ENCODE peak calls at places on chromosomes 5 and 9, in five cellular contexts. One of them, this sample, is unnamed.

GRCh38 chr5:181053760-181054122 is 13.7 kb downstream of the BTNL9 start:
- DNase-seq in fibroblast of the aortic adventitia: no peak
- DNase-seq in activated CD4-positive, alpha-beta T cell treated with anti-CD3 and anti-CD28 coated beads, Interleukin-2, amount 50 U/mL, for 48 hours: no peak
- DNase-seq in mesenchymal stem cell: no peak
- DNase-seq in neural crest cell: no peak
- DNase-seq in this sample: no peak

GRCh38 chr5:3394046-3394597 is 201.5 kb upstream of the IRX1 start:
- DNase-seq in fibroblast of the aortic adventitia: no peak
- DNase-seq in activated CD4-positive, alpha-beta T cell treated with anti-CD3 and anti-CD28 coated beads, Interleukin-2, amount 50 U/mL, for 48 hours: no peak
- DNase-seq in mesenchymal stem cell: no peak
- DNase-seq in neural crest cell: no peak
- DNase-seq in this sample: no peak

GRCh38 chr9:14313378-14313940 is 482 bp downstream of the NFIB start:
- DNase-seq in fibroblast of the aortic adventitia: peak; percentile 54
- DNase-seq in activated CD4-positive, alpha-beta T cell treated with anti-CD3 and anti-CD28 coated beads, Interleukin-2, amount 50 U/mL, for 48 hours: peak; percentile 14
- DNase-seq in mesenchymal stem cell: peak; percentile 47
- DNase-seq in neural crest cell: peak; percentile 23
- DNase-seq in this sample: no peak

GRCh38 chr5:10111575-10111974 is 138.1 kb downstream of the ATPSCKMT start:
- DNase-seq in fibroblast of the aortic adventitia: peak; percentile 61
- DNase-seq in activated CD4-positive, alpha-beta T cell treated with anti-CD3 and anti-CD28 coated beads, Interleukin-2, amount 50 U/mL, for 48 hours: no peak
- DNase-seq in mesenchymal stem cell: peak; percentile 54
- DNase-seq in neural crest cell: peak; percentile 52
- DNase-seq in this sample: no peak

GRCh38 chr9:120353501-120353900 is 226.5 kb downstream of the CDK5RAP2 start:
- DNase-seq in fibroblast of the aortic adventitia: peak; percentile 21
- DNase-seq in activated CD4-positive, alpha-beta T cell treated with anti-CD3 and anti-CD28 coated beads, Interleukin-2, amount 50 U/mL, for 48 hours: no peak
- DNase-seq in mesenchymal stem cell: peak; percentile 15
- DNase-seq in neural crest cell: no peak
- DNase-seq in this sample: no peak

GRCh38 chr5:6682239-6682638 is 31.0 kb upstream of the TENT4A start:
- DNase-seq in fibroblast of the aortic adventitia: no peak
- DNase-seq in activated CD4-positive, alpha-beta T cell treated with anti-CD3 and anti-CD28 coated beads, Interleukin-2, amount 50 U/mL, for 48 hours: no peak
- DNase-seq in mesenchymal stem cell: no peak
- DNase-seq in neural crest cell: no peak
- DNase-seq in this sample: no peak

GRCh38 chr5:180136661-180137381 is 65.3 kb upstream of the RNF130 start:
- DNase-seq in fibroblast of the aortic adventitia: no peak
- DNase-seq in activated CD4-positive, alpha-beta T cell treated with anti-CD3 and anti-CD28 coated beads, Interleukin-2, amount 50 U/mL, for 48 hours: no peak
- DNase-seq in mesenchymal stem cell: no peak
- DNase-seq in neural crest cell: no peak
- DNase-seq in this sample: peak; percentile 47

GRCh38 chr5:179526978-179527377 is 23.4 kb upstream of the RUFY1 start:
- DNase-seq in fibroblast of the aortic adventitia: no peak
- DNase-seq in activated CD4-positive, alpha-beta T cell treated with anti-CD3 and anti-CD28 coated beads, Interleukin-2, amount 50 U/mL, for 48 hours: no peak
- DNase-seq in mesenchymal stem cell: peak; percentile 2
- DNase-seq in neural crest cell: no peak
- DNase-seq in this sample: no peak

GRCh38 chr5:67246108-67246507 is 49.5 kb upstream of the CD180 start:
- DNase-seq in fibroblast of the aortic adventitia: peak; percentile 94
- DNase-seq in activated CD4-positive, alpha-beta T cell treated with anti-CD3 and anti-CD28 coated beads, Interleukin-2, amount 50 U/mL, for 48 hours: no peak
- DNase-seq in mesenchymal stem cell: peak; percentile 75
- DNase-seq in neural crest cell: peak; percentile 30
- DNase-seq in this sample: no peak

GRCh38 chr9:98231770-98232478 is 23.5 kb downstream of the TBC1D2 start:
- DNase-seq in fibroblast of the aortic adventitia: peak; percentile 91
- DNase-seq in activated CD4-positive, alpha-beta T cell treated with anti-CD3 and anti-CD28 coated beads, Interleukin-2, amount 50 U/mL, for 48 hours: no peak
- DNase-seq in mesenchymal stem cell: peak; percentile 90
- DNase-seq in neural crest cell: no peak
- DNase-seq in this sample: no peak

GRCh38 chr9:70641631-70642030 is 227.2 kb upstream of the KLF9 start:
- DNase-seq in fibroblast of the aortic adventitia: no peak
- DNase-seq in activated CD4-positive, alpha-beta T cell treated with anti-CD3 and anti-CD28 coated beads, Interleukin-2, amount 50 U/mL, for 48 hours: no peak
- DNase-seq in mesenchymal stem cell: no peak
- DNase-seq in neural crest cell: no peak
- DNase-seq in this sample: no peak

GRCh38 chr9:89969881-89970639 is 365.2 kb downstream of the GADD45G start:
- DNase-seq in fibroblast of the aortic adventitia: no peak
- DNase-seq in activated CD4-positive, alpha-beta T cell treated with anti-CD3 and anti-CD28 coated beads, Interleukin-2, amount 50 U/mL, for 48 hours: no peak
- DNase-seq in mesenchymal stem cell: peak; percentile 16
- DNase-seq in neural crest cell: no peak
- DNase-seq in this sample: no peak

GRCh38 chr5:149486726-149487635 is 64.3 kb downstream of the CSNK1A1 start:
- DNase-seq in fibroblast of the aortic adventitia: peak; percentile 70
- DNase-seq in activated CD4-positive, alpha-beta T cell treated with anti-CD3 and anti-CD28 coated beads, Interleukin-2, amount 50 U/mL, for 48 hours: no peak
- DNase-seq in mesenchymal stem cell: peak; percentile 82
- DNase-seq in neural crest cell: no peak
- DNase-seq in this sample: no peak

GRCh38 chr9:133057006-133057405 is 4.8 kb upstream of the CEL start:
- DNase-seq in fibroblast of the aortic adventitia: no peak
- DNase-seq in activated CD4-positive, alpha-beta T cell treated with anti-CD3 and anti-CD28 coated beads, Interleukin-2, amount 50 U/mL, for 48 hours: no peak
- DNase-seq in mesenchymal stem cell: no peak
- DNase-seq in neural crest cell: no peak
- DNase-seq in this sample: no peak

GRCh38 chr5:176803943-176804498 is 6.3 kb upstream of the UNC5A start:
- DNase-seq in fibroblast of the aortic adventitia: peak; percentile 34
- DNase-seq in activated CD4-positive, alpha-beta T cell treated with anti-CD3 and anti-CD28 coated beads, Interleukin-2, amount 50 U/mL, for 48 hours: peak; percentile 36
- DNase-seq in mesenchymal stem cell: peak; percentile 29
- DNase-seq in neural crest cell: no peak
- DNase-seq in this sample: no peak

GRCh38 chr9:98251554-98251953 is 3.9 kb downstream of the TBC1D2 start:
- DNase-seq in fibroblast of the aortic adventitia: peak; percentile 63
- DNase-seq in activated CD4-positive, alpha-beta T cell treated with anti-CD3 and anti-CD28 coated beads, Interleukin-2, amount 50 U/mL, for 48 hours: no peak
- DNase-seq in mesenchymal stem cell: peak; percentile 57
- DNase-seq in neural crest cell: no peak
- DNase-seq in this sample: no peak

GRCh38 chr5:143251175-143251574 is 152.3 kb downstream of the NR3C1 start:
- DNase-seq in fibroblast of the aortic adventitia: no peak
- DNase-seq in activated CD4-positive, alpha-beta T cell treated with anti-CD3 and anti-CD28 coated beads, Interleukin-2, amount 50 U/mL, for 48 hours: no peak
- DNase-seq in mesenchymal stem cell: no peak
- DNase-seq in neural crest cell: no peak
- DNase-seq in this sample: no peak

GRCh38 chr5:141618030-141618803 is 583 bp downstream of the DIAPH1 start:
- DNase-seq in fibroblast of the aortic adventitia: peak; percentile 21
- DNase-seq in activated CD4-positive, alpha-beta T cell treated with anti-CD3 and anti-CD28 coated beads, Interleukin-2, amount 50 U/mL, for 48 hours: peak; percentile 80
- DNase-seq in mesenchymal stem cell: peak; percentile 49
- DNase-seq in neural crest cell: no peak
- DNase-seq in this sample: peak; percentile 70

GRCh38 chr5:149118463-149118862 is 22.8 kb upstream of the ABLIM3 start:
- DNase-seq in fibroblast of the aortic adventitia: no peak
- DNase-seq in activated CD4-positive, alpha-beta T cell treated with anti-CD3 and anti-CD28 coated beads, Interleukin-2, amount 50 U/mL, for 48 hours: no peak
- DNase-seq in mesenchymal stem cell: no peak
- DNase-seq in neural crest cell: no peak
- DNase-seq in this sample: no peak

GRCh38 chr9:91734371-91734981 is 215.6 kb downstream of the ROR2 start:
- DNase-seq in fibroblast of the aortic adventitia: peak; percentile 73
- DNase-seq in activated CD4-positive, alpha-beta T cell treated with anti-CD3 and anti-CD28 coated beads, Interleukin-2, amount 50 U/mL, for 48 hours: peak; percentile 77
- DNase-seq in mesenchymal stem cell: peak; percentile 57
- DNase-seq in neural crest cell: peak; percentile 86
- DNase-seq in this sample: peak; percentile 67

GRCh38 chr5:150500328-150500841 is 7.5 kb upstream of the NDST1 start:
- DNase-seq in fibroblast of the aortic adventitia: no peak
- DNase-seq in activated CD4-positive, alpha-beta T cell treated with anti-CD3 and anti-CD28 coated beads, Interleukin-2, amount 50 U/mL, for 48 hours: no peak
- DNase-seq in mesenchymal stem cell: no peak
- DNase-seq in neural crest cell: no peak
- DNase-seq in this sample: no peak

GRCh38 chr9:126723807-126724172 is 81.0 kb upstream of the ZBTB43 start:
- DNase-seq in fibroblast of the aortic adventitia: no peak
- DNase-seq in activated CD4-positive, alpha-beta T cell treated with anti-CD3 and anti-CD28 coated beads, Interleukin-2, amount 50 U/mL, for 48 hours: no peak
- DNase-seq in mesenchymal stem cell: peak; percentile 29
- DNase-seq in neural crest cell: no peak
- DNase-seq in this sample: no peak

GRCh38 chr9:71145179-71145578 is 23.8 kb upstream of the TRPM3 start:
- DNase-seq in fibroblast of the aortic adventitia: peak; percentile 32
- DNase-seq in activated CD4-positive, alpha-beta T cell treated with anti-CD3 and anti-CD28 coated beads, Interleukin-2, amount 50 U/mL, for 48 hours: no peak
- DNase-seq in mesenchymal stem cell: no peak
- DNase-seq in neural crest cell: no peak
- DNase-seq in this sample: no peak

GRCh38 chr9:112308576-112308975 is 24.8 kb downstream of the PTBP3 start:
- DNase-seq in fibroblast of the aortic adventitia: peak; percentile 22
- DNase-seq in activated CD4-positive, alpha-beta T cell treated with anti-CD3 and anti-CD28 coated beads, Interleukin-2, amount 50 U/mL, for 48 hours: no peak
- DNase-seq in mesenchymal stem cell: peak; percentile 33
- DNase-seq in neural crest cell: no peak
- DNase-seq in this sample: no peak

GRCh38 chr9:96867282-96867814 is 13.0 kb upstream of the ZNF782 start:
- DNase-seq in fibroblast of the aortic adventitia: no peak
- DNase-seq in activated CD4-positive, alpha-beta T cell treated with anti-CD3 and anti-CD28 coated beads, Interleukin-2, amount 50 U/mL, for 48 hours: no peak
- DNase-seq in mesenchymal stem cell: no peak
- DNase-seq in neural crest cell: no peak
- DNase-seq in this sample: no peak